ENCODE peak calls at places on chromosome 13, in four cellular contexts. A is H54, Y is breast epithelium, K is cardiac fibroblast. I is an unnamed sample.
A peak's percentile ranks its signal among the peaks of the same experiment; 100 is the strongest.

GRCh38 chr13:29676941-29677452 is 81.5 kb upstream of the SLC7A1 start:
- DNase-seq in A (no peak), K (no peak), Y (no peak), I (no peak)

GRCh38 chr13:97212540-97213146 is 9.5 kb upstream of the MBNL2 start:
- DNase-seq in Y (no peak), A (peak; percentile 20), K (peak; percentile 72), I (no peak)

GRCh38 chr13:97239306-97239705 is 17.2 kb downstream of the MBNL2 start:
- DNase-seq in K (no peak), Y (no peak), A (no peak), I (no peak)

GRCh38 chr13:99990045-99990977 is 8.7 kb downstream of the ZIC2 start:
- DNase-seq in K (no peak), A (no peak), Y (no peak), I (no peak)

GRCh38 chr13:33250594-33250993 is 35.0 kb downstream of the STARD13 start:
- DNase-seq in K (no peak), Y (no peak), A (no peak), I (no peak)

GRCh38 chr13:30002577-30002976 is 152.2 kb upstream of the UBL3 start:
- DNase-seq in A (peak; percentile 10), Y (no peak), K (peak; percentile 33), I (no peak)

GRCh38 chr13:110346661-110347067 is 39.6 kb downstream of the COL4A2 start:
- DNase-seq in Y (no peak), K (no peak), A (peak; percentile 66), I (no peak)

GRCh38 chr13:35160921-35161320 is 218.9 kb downstream of the NBEA start:
- DNase-seq in Y (no peak), A (no peak), K (no peak), I (no peak)

GRCh38 chr13:19861762-19862161 is 1.7 kb downstream of the ZMYM5 start:
- DNase-seq in K (no peak), Y (no peak), A (no peak), I (no peak)

GRCh38 chr13:113404723-113405471 is 41.0 kb upstream of the GRTP1 start:
- DNase-seq in Y (no peak), A (no peak), K (no peak), I (no peak)

GRCh38 chr13:70729369-70729768 is 621.1 kb upstream of the KLHL1 start:
- DNase-seq in Y (no peak), K (no peak), A (no peak), I (peak; percentile 81)

GRCh38 chr13:40096357-40096911 is 441.0 kb downstream of the COG6 start:
- DNase-seq in A (no peak), Y (no peak), K (no peak), I (no peak)

GRCh38 chr13:110590577-110590976 is 24.8 kb upstream of the NAXD start:
- DNase-seq in K (no peak), Y (peak; percentile 65), A (no peak), I (no peak)

GRCh38 chr13:52806029-52806428 is 42.4 kb downstream of the PCDH8 start:
- DNase-seq in A (no peak), Y (no peak), K (no peak), I (no peak)

GRCh38 chr13:25806304-25806974 is 245.4 kb downstream of the SHISA2 start:
- DNase-seq in K (no peak), Y (no peak), A (no peak), I (no peak)

GRCh38 chr13:109140777-109141354 is 511.5 kb downstream of the MYO16 start:
- DNase-seq in Y (no peak), A (no peak), K (no peak), I (no peak)

GRCh38 chr13:93180376-93180966 is 46.1 kb upstream of the GPC6 start:
- DNase-seq in K (peak; percentile 78), A (no peak), Y (no peak), I (no peak)

GRCh38 chr13:82758056-82758455 is 1124.2 kb downstream of the SLITRK1 start:
- DNase-seq in Y (no peak), K (peak; percentile 36), A (peak; percentile 44), I (no peak)

GRCh38 chr13:32428581-32429072 is 697 bp upstream of the N4BP2L1 start:
- DNase-seq in Y (no peak), K (no peak), A (no peak), I (no peak)

GRCh38 chr13:92362717-92363116 is 863.9 kb upstream of the GPC6 start:
- DNase-seq in Y (no peak), A (no peak), K (peak; percentile 72), I (peak; percentile 30)

GRCh38 chr13:44819245-44819644 is 170.0 kb downstream of the NUFIP1 start:
- DNase-seq in K (peak; percentile 71), A (peak; percentile 27), Y (no peak), I (no peak)

GRCh38 chr13:75079226-75079625 is 402.7 kb downstream of the TBC1D4 start:
- DNase-seq in Y (no peak), A (no peak), K (peak; percentile 14), I (no peak)

GRCh38 chr13:108961542-108962125 is 332.2 kb downstream of the MYO16 start:
- DNase-seq in K (peak; percentile 74), Y (no peak), A (peak; percentile 28), I (no peak)

GRCh38 chr13:30156826-30157615 is 150.3 kb downstream of the KATNAL1 start:
- DNase-seq in Y (no peak), A (no peak), K (no peak), I (no peak)

GRCh38 chr13:23541221-23541620 is 29.0 kb upstream of the TNFRSF19 start:
- DNase-seq in Y (no peak), K (no peak), A (no peak), I (no peak)

GRCh38 chr13:83508905-83509304 is 373.4 kb downstream of the SLITRK1 start:
- DNase-seq in A (no peak), Y (no peak), K (peak; percentile 3), I (no peak)

GRCh38 chr13:93116809-93117208 is 109.8 kb upstream of the GPC6 start:
- DNase-seq in K (no peak), A (no peak), Y (no peak), I (no peak)